ENCODE peak calls at places on chromosomes 1 and 21, in six cellular contexts. One of them, this sample, is unnamed.

GRCh38 chr21:34722684-34723300 is 54.0 kb downstream of the CLIC6 start:
- DNase-seq in ascending aorta: no peak
- DNase-seq in heart right ventricle: no peak
- DNase-seq in IMR-90: no peak
- DNase-seq in thoracic aorta: no peak
- DNase-seq in tibial nerve: no peak
- DNase-seq in this sample: peak; percentile 83

GRCh38 chr1:26302733-26303405 is 3.6 kb downstream of the UBXN11 start:
- DNase-seq in tibial nerve: no peak
- DNase-seq in heart right ventricle: no peak
- DNase-seq in thoracic aorta: no peak
- DNase-seq in ascending aorta: no peak
- DNase-seq in IMR-90: peak; percentile 88
- DNase-seq in this sample: peak; percentile 28

GRCh38 chr21:35254006-35254751 is 205.1 kb upstream of the RUNX1 start:
- DNase-seq in heart right ventricle: no peak
- DNase-seq in IMR-90: peak; percentile 87
- DNase-seq in ascending aorta: no peak
- DNase-seq in tibial nerve: peak; percentile 14
- DNase-seq in thoracic aorta: no peak
- DNase-seq in this sample: no peak

GRCh38 chr1:20903452-20903851 is 116.3 kb upstream of the HP1BP3 start:
- DNase-seq in thoracic aorta: no peak
- DNase-seq in IMR-90: no peak
- DNase-seq in ascending aorta: no peak
- DNase-seq in tibial nerve: no peak
- DNase-seq in heart right ventricle: no peak
- DNase-seq in this sample: no peak

GRCh38 chr1:221611930-221612777 is 129.7 kb downstream of the DUSP10 start:
- DNase-seq in heart right ventricle: peak; percentile 43
- DNase-seq in tibial nerve: peak; percentile 21
- DNase-seq in thoracic aorta: no peak
- DNase-seq in ascending aorta: peak; percentile 64
- DNase-seq in IMR-90: peak; percentile 93
- DNase-seq in this sample: no peak

GRCh38 chr1:31639543-31639942 is 5.1 kb downstream of the PEF1 start:
- DNase-seq in ascending aorta: no peak
- DNase-seq in thoracic aorta: no peak
- DNase-seq in tibial nerve: no peak
- DNase-seq in IMR-90: peak; percentile 78
- DNase-seq in heart right ventricle: no peak
- DNase-seq in this sample: no peak

GRCh38 chr21:38645282-38645681 is 147.0 kb upstream of the ERG start:
- DNase-seq in tibial nerve: no peak
- DNase-seq in thoracic aorta: no peak
- DNase-seq in ascending aorta: no peak
- DNase-seq in heart right ventricle: no peak
- DNase-seq in IMR-90: peak; percentile 82
- DNase-seq in this sample: no peak

GRCh38 chr1:173749137-173749536 is 34.4 kb downstream of the KLHL20 start:
- DNase-seq in thoracic aorta: no peak
- DNase-seq in heart right ventricle: no peak
- DNase-seq in IMR-90: peak; percentile 3
- DNase-seq in tibial nerve: no peak
- DNase-seq in ascending aorta: no peak
- DNase-seq in this sample: no peak

GRCh38 chr1:226078336-226078735 is 15.8 kb downstream of the H3-3A start:
- DNase-seq in heart right ventricle: no peak
- DNase-seq in tibial nerve: no peak
- DNase-seq in IMR-90: no peak
- DNase-seq in ascending aorta: no peak
- DNase-seq in thoracic aorta: no peak
- DNase-seq in this sample: no peak

GRCh38 chr1:197912739-197913494 is 4.3 kb upstream of the LHX9 start:
- DNase-seq in ascending aorta: no peak
- DNase-seq in heart right ventricle: no peak
- DNase-seq in tibial nerve: no peak
- DNase-seq in IMR-90: no peak
- DNase-seq in thoracic aorta: no peak
- DNase-seq in this sample: peak; percentile 46

GRCh38 chr1:39406533-39407478 is 84.6 kb upstream of the BMP8A start:
- DNase-seq in thoracic aorta: no peak
- DNase-seq in ascending aorta: no peak
- DNase-seq in tibial nerve: no peak
- DNase-seq in IMR-90: peak; percentile 70
- DNase-seq in heart right ventricle: no peak
- DNase-seq in this sample: no peak

GRCh38 chr21:43313939-43314405 is 113.0 kb downstream of the SIK1 start:
- DNase-seq in thoracic aorta: no peak
- DNase-seq in ascending aorta: no peak
- DNase-seq in IMR-90: no peak
- DNase-seq in heart right ventricle: no peak
- DNase-seq in tibial nerve: no peak
- DNase-seq in this sample: no peak

GRCh38 chr1:230187290-230187689 is 120.3 kb downstream of the GALNT2 start:
- DNase-seq in IMR-90: no peak
- DNase-seq in thoracic aorta: no peak
- DNase-seq in ascending aorta: no peak
- DNase-seq in tibial nerve: no peak
- DNase-seq in heart right ventricle: no peak
- DNase-seq in this sample: no peak

GRCh38 chr1:230191079-230191478 is 124.0 kb downstream of the GALNT2 start:
- DNase-seq in ascending aorta: peak; percentile 91
- DNase-seq in thoracic aorta: peak; percentile 55
- DNase-seq in IMR-90: peak; percentile 74
- DNase-seq in heart right ventricle: no peak
- DNase-seq in tibial nerve: peak; percentile 71
- DNase-seq in this sample: no peak

GRCh38 chr1:230188826-230189225 is 121.8 kb downstream of the GALNT2 start:
- DNase-seq in IMR-90: no peak
- DNase-seq in thoracic aorta: no peak
- DNase-seq in ascending aorta: no peak
- DNase-seq in heart right ventricle: no peak
- DNase-seq in tibial nerve: no peak
- DNase-seq in this sample: no peak

GRCh38 chr1:230191839-230192238 is 124.8 kb downstream of the GALNT2 start:
- DNase-seq in thoracic aorta: no peak
- DNase-seq in heart right ventricle: no peak
- DNase-seq in IMR-90: no peak
- DNase-seq in ascending aorta: no peak
- DNase-seq in tibial nerve: no peak
- DNase-seq in this sample: no peak

GRCh38 chr1:230189276-230190183 is 122.5 kb downstream of the GALNT2 start:
- DNase-seq in tibial nerve: no peak
- DNase-seq in IMR-90: no peak
- DNase-seq in thoracic aorta: no peak
- DNase-seq in heart right ventricle: no peak
- DNase-seq in ascending aorta: no peak
- DNase-seq in this sample: no peak
- H3K4me1 ChIP-seq in tibial nerve: peaks cover 36% of the 10 kb centered on the region
- H3K4me1 ChIP-seq in IMR-90: peaks cover 6% of the 10 kb centered on the region
- H3K4me1 ChIP-seq in thoracic aorta: peaks cover 78% of the 10 kb centered on the region
- H3K4me1 ChIP-seq in heart right ventricle: peaks cover 50% of the 10 kb centered on the region
- H3K4me1 ChIP-seq in ascending aorta: peaks cover 4% of the 10 kb centered on the region
- H3K4me1 ChIP-seq in this sample: peaks cover 23% of the 10 kb centered on the region

GRCh38 chr1:44590475-44590874 is 83.8 kb downstream of the TMEM53 start:
- DNase-seq in thoracic aorta: no peak
- DNase-seq in tibial nerve: no peak
- DNase-seq in IMR-90: no peak
- DNase-seq in ascending aorta: no peak
- DNase-seq in heart right ventricle: no peak
- DNase-seq in this sample: no peak

GRCh38 chr1:44592208-44593145 is 81.8 kb downstream of the TMEM53 start:
- DNase-seq in ascending aorta: no peak
- DNase-seq in tibial nerve: no peak
- DNase-seq in thoracic aorta: no peak
- DNase-seq in IMR-90: no peak
- DNase-seq in heart right ventricle: no peak
- DNase-seq in this sample: peak; percentile 51

GRCh38 chr1:44585315-44585920 is 88.9 kb downstream of the TMEM53 start:
- DNase-seq in heart right ventricle: no peak
- DNase-seq in thoracic aorta: no peak
- DNase-seq in tibial nerve: no peak
- DNase-seq in ascending aorta: no peak
- DNase-seq in IMR-90: no peak
- DNase-seq in this sample: no peak

GRCh38 chr1:44587796-44588460 is 86.4 kb downstream of the TMEM53 start:
- DNase-seq in tibial nerve: no peak
- DNase-seq in heart right ventricle: peak; percentile 26
- DNase-seq in ascending aorta: no peak
- DNase-seq in IMR-90: no peak
- DNase-seq in thoracic aorta: no peak
- DNase-seq in this sample: no peak

DNA sequence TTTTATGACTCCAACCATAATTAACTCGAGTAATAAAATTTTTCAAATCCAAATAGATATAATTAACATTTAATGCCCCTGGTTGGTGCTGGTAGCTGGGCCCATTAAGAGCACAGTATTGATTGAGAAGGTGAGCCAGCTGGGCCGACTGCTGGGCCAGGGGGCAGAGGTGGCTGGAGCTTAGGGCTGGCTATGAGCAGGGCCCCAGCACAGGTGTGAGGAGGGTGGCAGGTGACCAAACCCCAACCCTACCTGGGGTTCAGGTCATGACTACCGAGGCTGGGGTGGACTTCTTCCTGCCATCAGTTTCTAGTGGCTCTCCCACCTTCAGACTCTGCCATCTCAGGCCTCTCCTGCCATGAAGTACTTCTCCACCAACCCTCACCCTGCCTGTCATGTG is 85.7 kb downstream of the TMEM53 start:
- DNase-seq in thoracic aorta: no peak
- DNase-seq in IMR-90: no peak
- DNase-seq in tibial nerve: no peak
- DNase-seq in ascending aorta: no peak
- DNase-seq in heart right ventricle: no peak
- DNase-seq in this sample: no peak
- H3K4me1 ChIP-seq in thoracic aorta: no peaks in the 10 kb centered on the region
- H3K4me1 ChIP-seq in IMR-90: no peaks in the 10 kb centered on the region
- H3K4me1 ChIP-seq in tibial nerve: no peaks in the 10 kb centered on the region
- H3K4me1 ChIP-seq in ascending aorta: no peaks in the 10 kb centered on the region
- H3K4me1 ChIP-seq in heart right ventricle: no peaks in the 10 kb centered on the region
- H3K4me1 ChIP-seq in this sample: peaks cover 22% of the 10 kb centered on the region

GRCh38 chr1:22112505-22112904 is 30.4 kb downstream of the WNT4 start:
- DNase-seq in thoracic aorta: no peak
- DNase-seq in IMR-90: peak; percentile 31
- DNase-seq in ascending aorta: no peak
- DNase-seq in heart right ventricle: no peak
- DNase-seq in tibial nerve: no peak
- DNase-seq in this sample: no peak

GRCh38 chr1:22117238-22117637 is 25.7 kb downstream of the WNT4 start:
- DNase-seq in tibial nerve: no peak
- DNase-seq in thoracic aorta: no peak
- DNase-seq in heart right ventricle: no peak
- DNase-seq in IMR-90: no peak
- DNase-seq in ascending aorta: peak; percentile 40
- DNase-seq in this sample: no peak

GRCh38 chr1:22117851-22118250 is 25.0 kb downstream of the WNT4 start:
- DNase-seq in heart right ventricle: no peak
- DNase-seq in ascending aorta: peak; percentile 25
- DNase-seq in IMR-90: no peak
- DNase-seq in tibial nerve: no peak
- DNase-seq in thoracic aorta: no peak
- DNase-seq in this sample: no peak

GRCh38 chr1:22114083-22115012 is 28.5 kb downstream of the WNT4 start:
- DNase-seq in IMR-90: peak; percentile 76
- DNase-seq in ascending aorta: peak; percentile 63
- DNase-seq in tibial nerve: no peak
- DNase-seq in heart right ventricle: peak; percentile 39
- DNase-seq in thoracic aorta: no peak
- DNase-seq in this sample: no peak

DNA sequence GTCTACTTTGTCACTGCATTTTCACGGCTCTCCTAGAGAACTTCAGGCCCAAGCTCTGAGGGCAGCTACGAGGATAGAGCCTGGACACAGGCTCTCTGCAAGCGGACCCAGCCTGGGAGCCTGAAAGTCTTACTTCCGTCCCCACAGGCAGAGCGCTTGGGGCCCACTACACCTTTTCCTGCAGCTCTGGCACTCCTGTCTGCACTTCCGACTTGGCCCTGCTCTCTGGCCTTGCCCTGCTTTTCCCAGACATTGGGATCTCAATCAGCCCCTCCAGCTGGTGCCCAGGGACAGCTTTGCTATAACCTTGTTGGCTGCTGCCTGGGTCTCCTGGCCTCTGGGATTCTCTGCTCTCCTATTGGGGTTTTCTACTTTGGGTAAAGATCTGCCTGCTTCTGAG is 27.6 kb downstream of the WNT4 start:
- DNase-seq in IMR-90: no peak
- DNase-seq in ascending aorta: peak; percentile 41
- DNase-seq in heart right ventricle: no peak
- DNase-seq in tibial nerve: no peak
- DNase-seq in thoracic aorta: no peak
- DNase-seq in this sample: no peak
- H3K4me1 ChIP-seq in IMR-90: peaks cover 28% of the 10 kb centered on the region
- H3K4me1 ChIP-seq in ascending aorta: peaks cover 6% of the 10 kb centered on the region
- H3K4me1 ChIP-seq in heart right ventricle: peaks cover 65% of the 10 kb centered on the region
- H3K4me1 ChIP-seq in tibial nerve: peaks cover 28% of the 10 kb centered on the region
- H3K4me1 ChIP-seq in thoracic aorta: peaks cover 28% of the 10 kb centered on the region
- H3K4me1 ChIP-seq in this sample: peaks cover 5% of the 10 kb centered on the region

GRCh38 chr1:23627065-23627464 is 64.5 kb upstream of the RPL11 start:
- DNase-seq in tibial nerve: no peak
- DNase-seq in heart right ventricle: no peak
- DNase-seq in thoracic aorta: no peak
- DNase-seq in IMR-90: no peak
- DNase-seq in ascending aorta: no peak
- DNase-seq in this sample: no peak

GRCh38 chr1:23632479-23633160 is 59.0 kb upstream of the RPL11 start:
- DNase-seq in heart right ventricle: no peak
- DNase-seq in tibial nerve: no peak
- DNase-seq in IMR-90: peak; percentile 50
- DNase-seq in thoracic aorta: no peak
- DNase-seq in ascending aorta: no peak
- DNase-seq in this sample: no peak

GRCh38 chr1:23625929-23626535 is 65.6 kb upstream of the RPL11 start:
- DNase-seq in tibial nerve: no peak
- DNase-seq in IMR-90: no peak
- DNase-seq in thoracic aorta: no peak
- DNase-seq in heart right ventricle: no peak
- DNase-seq in ascending aorta: no peak
- DNase-seq in this sample: no peak

GRCh38 chr1:23628951-23629387 is 62.6 kb upstream of the RPL11 start:
- DNase-seq in thoracic aorta: no peak
- DNase-seq in IMR-90: no peak
- DNase-seq in heart right ventricle: no peak
- DNase-seq in tibial nerve: no peak
- DNase-seq in ascending aorta: no peak
- DNase-seq in this sample: no peak

DNA sequence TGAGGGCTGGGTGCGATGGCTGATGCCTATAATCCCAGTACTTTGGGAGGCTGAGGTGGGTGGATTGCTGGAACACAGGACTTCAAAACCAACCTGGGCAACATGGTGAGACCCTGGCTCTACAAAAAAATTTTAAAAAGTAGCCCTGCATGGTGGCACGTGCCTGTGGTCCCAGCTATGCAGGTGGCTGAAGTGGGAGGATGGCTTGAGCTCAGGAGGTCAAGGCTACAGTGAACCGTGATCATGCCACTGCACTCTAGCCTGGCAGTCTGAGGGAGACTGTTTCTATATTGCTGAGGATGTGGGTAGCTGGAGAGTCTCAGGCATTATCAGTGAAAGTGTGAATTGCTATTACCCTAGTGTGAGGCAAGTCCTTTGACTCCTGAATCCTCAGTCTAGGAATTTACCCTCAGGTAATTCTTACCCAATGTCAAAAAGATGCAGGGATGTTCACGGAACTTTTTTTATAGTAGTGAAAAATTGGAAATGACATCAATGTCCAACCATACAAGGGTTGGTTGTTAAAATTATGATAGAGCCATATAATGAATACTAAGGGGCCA is 61.8 kb upstream of the RPL11 start:
- DNase-seq in thoracic aorta: no peak
- DNase-seq in heart right ventricle: no peak
- DNase-seq in ascending aorta: no peak
- DNase-seq in tibial nerve: no peak
- DNase-seq in IMR-90: no peak
- DNase-seq in this sample: no peak
- H3K4me1 ChIP-seq in thoracic aorta: peaks cover 7% of the 10 kb centered on the region
- H3K4me1 ChIP-seq in heart right ventricle: peaks cover 8% of the 10 kb centered on the region
- H3K4me1 ChIP-seq in ascending aorta: no peaks in the 10 kb centered on the region
- H3K4me1 ChIP-seq in tibial nerve: peaks cover 4% of the 10 kb centered on the region
- H3K4me1 ChIP-seq in IMR-90: peaks cover 9% of the 10 kb centered on the region
- H3K4me1 ChIP-seq in this sample: peaks cover 7% of the 10 kb centered on the region

This sample was measured in GM23338.